ENCODE peak calls at places on chromosomes 11 and 22, in ten cellular contexts. T, C, S, N, A, F, J, Y, R and M are unnamed samples.

GRCh38 chr11:104061851-104062521 is 25.5 kb downstream of the DDI1 start:
- DNase-seq in A (no peak), N (no peak), S (no peak), T (no peak), J (no peak), R (no peak), F (no peak), C (no peak), Y (no peak), M (no peak)

GRCh38 chr11:15119826-15120225 is 5.1 kb downstream of the INSC start:
- DNase-seq in A (no peak), C (no peak), N (no peak), J (no peak), S (no peak), Y (no peak), T (no peak), F (no peak), R (no peak), M (no peak)

GRCh38 chr22:19290400-19291217 is 910 bp downstream of the CLTCL1 start:
- DNase-seq in S (no peak), N (peak; percentile 57), R (peak; percentile 43), J (no peak), Y (no peak), A (no peak), T (no peak), F (no peak), C (no peak), M (peak; percentile 20)

GRCh38 chr11:11496879-11497278 is 124.9 kb downstream of the GALNT18 start:
- DNase-seq in J (no peak), R (no peak), A (no peak), F (no peak), N (no peak), S (no peak), T (no peak), Y (no peak), C (no peak), M (no peak)

GRCh38 chr11:24747275-24748251 is 250.7 kb downstream of the LUZP2 start:
- DNase-seq in N (no peak), A (no peak), Y (no peak), C (no peak), S (no peak), F (no peak), J (no peak), T (no peak), R (no peak), M (no peak)

GRCh38 chr11:132564120-132564519 is 968.2 kb downstream of the OPCML start:
- DNase-seq in C (no peak), J (no peak), S (no peak), N (no peak), F (no peak), Y (no peak), T (no peak), R (no peak), A (no peak), M (no peak)

GRCh38 chr11:100709233-100709999 is 22.3 kb downstream of the ARHGAP42 start:
- DNase-seq in Y (no peak), C (no peak), J (no peak), R (no peak), F (no peak), T (no peak), A (no peak), N (no peak), S (no peak), M (no peak)

GRCh38 chr22:42991010-42991651 is 23.8 kb downstream of the PACSIN2 start:
- DNase-seq in N (no peak), A (no peak), J (no peak), T (no peak), F (no peak), S (no peak), C (peak; percentile 69), Y (no peak), R (no peak), M (no peak)